ENCODE peak calls at places on chromosome 21, in five cellular contexts. J, G, C, H and L are unnamed samples.

GRCh38 chr21:45607021-45607921 is 36.3 kb upstream of the PCBP3 start:
- DNase-seq in G (no peak), H (no peak), C (no peak), J (peak), L (no peak)

GRCh38 chr21:21184771-21185528 is 186.7 kb downstream of the NCAM2 start:
- DNase-seq in J (no peak), G (no peak), H (no peak), C (no peak), L (no peak)

GRCh38 chr21:44542716-44543115 is 2.7 kb upstream of the KRTAP10-1 start:
- DNase-seq in C (no peak), G (no peak), J (no peak), H (no peak), L (no peak)

GRCh38 chr21:42639646-42640152 is 13.7 kb upstream of the PDE9A start:
- DNase-seq in H (no peak), J (no peak), G (no peak), C (no peak), L (no peak)

GRCh38 chr21:36576441-36576840 is 96.5 kb upstream of the CLDN14 start:
- DNase-seq in C (no peak), H (no peak), J (no peak), G (no peak), L (no peak)

GRCh38 chr21:46183910-46184624 is at the start of gene SPATC1L:
- DNase-seq in H (peak), J (peak), G (peak), C (peak), L (peak)

GRCh38 chr21:35838987-35839763 is 221.2 kb downstream of the SETD4 start:
- DNase-seq in G (no peak), C (no peak), J (no peak), H (no peak), L (no peak)

GRCh38 chr21:38817371-38818335 is 11.9 kb downstream of the ETS2 start:
- DNase-seq in C (no peak), G (peak), H (no peak), J (peak), L (no peak)

GRCh38 chr21:35084869-35085268 is 35.8 kb upstream of the RUNX1 start:
- DNase-seq in H (no peak), G (no peak), J (peak), C (no peak), L (no peak)

GRCh38 chr21:42574234-42575027 is 60.8 kb downstream of the SLC37A1 start:
- DNase-seq in C (no peak), H (no peak), G (no peak), J (peak), L (peak)

GRCh38 chr21:42722153-42722552 is 68.7 kb downstream of the PDE9A start:
- DNase-seq in C (no peak), G (no peak), J (no peak), H (no peak), L (peak)

GRCh38 chr21:30336596-30336995 is 898 bp downstream of the KRTAP27-1 start:
- DNase-seq in C (no peak), H (no peak), J (peak), G (no peak), L (no peak)

GRCh38 chr21:44006656-44007055 is 5.5 kb upstream of the TRAPPC10 start:
- DNase-seq in G (no peak), J (peak), C (no peak), H (no peak), L (no peak)

GRCh38 chr21:42253466-42253865 is 34.5 kb downstream of the ABCG1 start:
- DNase-seq in G (no peak), C (no peak), J (no peak), H (no peak), L (no peak)

GRCh38 chr21:44299085-44299457 is 782 bp upstream of the PFKL start:
- DNase-seq in C (no peak), G (no peak), H (no peak), J (peak), L (no peak)

GRCh38 chr21:29680273-29680672 is 259.5 kb downstream of the GRIK1 start:
- DNase-seq in C (no peak), G (no peak), H (no peak), J (no peak), L (no peak)

GRCh38 chr21:46045154-46045553 is 52.8 kb upstream of the COL6A2 start:
- DNase-seq in G (no peak), J (no peak), H (no peak), C (no peak), L (no peak)

GRCh38 chr21:35578350-35578782 is 482.0 kb downstream of the SETD4 start:
- DNase-seq in J (peak), G (no peak), C (no peak), H (no peak), L (no peak)

GRCh38 chr21:38250991-38251418 is 5.8 kb upstream of the KCNJ15 start:
- DNase-seq in C (no peak), H (no peak), G (no peak), J (peak), L (no peak)

GRCh38 chr21:15062566-15062965 is 2.2 kb downstream of the NRIP1 start:
- DNase-seq in G (no peak), H (no peak), J (peak), C (no peak), L (no peak)

GRCh38 chr21:29829514-29830255 is 110.1 kb downstream of the GRIK1 start:
- DNase-seq in G (no peak), J (peak), H (no peak), C (no peak), L (no peak)

GRCh38 chr21:43824250-43824882 is 35.0 kb downstream of the RRP1 start:
- DNase-seq in J (peak), C (no peak), H (no peak), G (peak), L (peak)

GRCh38 chr21:43640437-43640836 is 18.9 kb downstream of the HSF2BP start:
- DNase-seq in C (no peak), G (no peak), J (no peak), H (no peak), L (no peak)

GRCh38 chr21:38999148-38999547 is 184.1 kb downstream of the PSMG1 start:
- DNase-seq in H (no peak), G (no peak), J (peak), C (no peak), L (no peak)

GRCh38 chr21:45560106-45561021 is 18.1 kb upstream of the SLC19A1 start:
- DNase-seq in H (peak), G (no peak), J (no peak), C (no peak), L (no peak)

GRCh38 chr21:26469789-26470188 is 103.3 kb downstream of the CYYR1 start:
- DNase-seq in G (peak), C (no peak), J (peak), H (no peak), L (no peak)

GRCh38 chr21:37281993-37282392 is 14.9 kb upstream of the VPS26C start:
- DNase-seq in C (no peak), H (no peak), J (no peak), G (no peak), L (no peak)

GRCh38 chr21:39381009-39381408 is 32.1 kb upstream of the HMGN1 start:
- DNase-seq in G (no peak), H (no peak), J (no peak), C (no peak), L (no peak)

GRCh38 chr21:37373539-37373938 is 7.0 kb downstream of the DYRK1A start:
- DNase-seq in J (no peak), C (no peak), G (no peak), H (no peak), L (no peak)

GRCh38 chr21:44067011-44067839 is 40.0 kb upstream of the PWP2 start:
- DNase-seq in J (no peak), H (no peak), C (no peak), G (no peak), L (no peak)

GRCh38 chr21:45599146-45599581 is 44.4 kb upstream of the PCBP3 start:
- DNase-seq in H (no peak), G (no peak), J (no peak), C (no peak), L (no peak)

GRCh38 chr21:35924714-35925301 is 135.5 kb downstream of the SETD4 start:
- DNase-seq in G (peak), H (no peak), C (no peak), J (peak), L (no peak)

GRCh38 chr21:42850866-42851391 is 28.4 kb downstream of the WDR4 start:
- DNase-seq in J (no peak), G (no peak), C (peak), H (no peak), L (peak)

GRCh38 chr21:35226960-35227741 is 178.0 kb upstream of the RUNX1 start:
- DNase-seq in J (no peak), G (no peak), C (no peak), H (no peak), L (no peak)

GRCh38 chr21:41048636-41049035 is 119.3 kb upstream of the BACE2 start:
- DNase-seq in C (no peak), H (no peak), G (no peak), J (no peak), L (no peak)

GRCh38 chr21:41043008-41043407 is 125.0 kb upstream of the BACE2 start:
- DNase-seq in G (no peak), H (no peak), J (no peak), C (no peak), L (no peak)

GRCh38 chr21:41048141-41048540 is 119.8 kb upstream of the BACE2 start:
- DNase-seq in J (peak), C (no peak), G (no peak), H (no peak), L (no peak)

GRCh38 chr21:41045534-41046268 is 122.3 kb upstream of the BACE2 start:
- DNase-seq in G (no peak), H (no peak), J (no peak), C (peak), L (no peak)
- TF ChIP-seq CTCF in G (no peak), H (no peak), J (no peak), C (peak), L (no peak)

GRCh38 chr21:17554619-17555472 is 42.0 kb downstream of the CXADR start:
- DNase-seq in J (peak), G (no peak), H (no peak), C (no peak), L (no peak)
- TF ChIP-seq CTCF in J (peak), G (no peak), H (no peak), C (peak), L (no peak)

DNA sequence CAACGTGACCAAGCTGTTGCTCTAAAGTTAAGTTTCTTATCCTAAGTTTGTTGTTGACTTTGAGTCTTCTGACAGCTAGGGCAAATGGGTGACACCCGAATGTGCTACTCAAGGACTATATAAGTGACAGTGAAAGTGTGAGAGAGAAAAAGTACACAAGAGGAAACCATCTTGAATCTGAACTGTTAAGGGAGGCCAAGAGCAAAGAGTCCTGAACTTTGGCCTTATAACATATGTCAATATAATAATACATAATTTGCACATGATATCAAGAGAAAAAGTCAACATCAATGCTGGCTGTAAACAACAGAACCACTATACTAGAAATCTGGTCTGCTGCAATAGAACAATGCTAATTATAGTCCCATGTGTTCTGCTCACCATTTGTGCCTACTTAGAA is 29.5 kb downstream of the SYNJ1 start:
- DNase-seq in J (no peak), H (no peak), C (no peak), G (no peak), L (no peak)
- TF ChIP-seq CTCF in J (no peak), H (no peak), C (no peak), G (no peak), L (no peak)

GRCh38 chr21:33994373-33994772 is 78.8 kb upstream of the ATP5PO start:
- DNase-seq in G (no peak), C (no peak), J (no peak), H (no peak), L (no peak)

GRCh38 chr21:33993286-33994231 is 78.0 kb upstream of the ATP5PO start:
- DNase-seq in H (no peak), J (no peak), G (no peak), C (no peak), L (no peak)

GRCh38 chr21:33988237-33988835 is 72.7 kb upstream of the ATP5PO start:
- DNase-seq in G (no peak), H (no peak), J (no peak), C (no peak), L (no peak)

GRCh38 chr21:33989440-33989839 is 73.8 kb upstream of the ATP5PO start:
- DNase-seq in J (no peak), G (no peak), C (no peak), H (no peak), L (no peak)

GRCh38 chr21:33991091-33991490 is 75.5 kb upstream of the ATP5PO start:
- DNase-seq in G (no peak), H (no peak), J (peak), C (no peak), L (no peak)
- TF ChIP-seq CTCF in G (no peak), H (no peak), J (no peak), C (no peak), L (no peak)